ENCODE peak calls at places on chromosome 4, in six cellular contexts. Y is naive thymus-derived CD8-positive, alpha-beta T cell; I is gastrocnemius medialis; C is right cardiac atrium; Q is activated CD4-positive, CD25-positive, alpha-beta regulatory T cell treated with anti-CD3 and anti-CD28 coated beads, Interleukin-2, amount 50 U/mL, for 24 hours; L is DND-41. A is an unnamed sample.

GRCh38 chr4:181548873-181549541 is 694.2 kb upstream of the TENM3 start:
- ATAC-seq in Y (no peak), I (no peak), C (no peak), Q (no peak), L (no peak), A (no peak)

GRCh38 chr4:185221491-185221890 is 12.1 kb downstream of the SNX25 start:
- ATAC-seq in Y (no peak), I (no peak), C (no peak), Q (no peak), L (no peak), A (no peak)

GRCh38 chr4:185261971-185262370 is 52.6 kb downstream of the SNX25 start:
- ATAC-seq in Y (no peak), I (no peak), C (no peak), Q (no peak), L (no peak), A (no peak)

GRCh38 chr4:148986951-148987350 is 544.7 kb upstream of the NR3C2 start:
- ATAC-seq in Y (no peak), I (no peak), C (no peak), Q (no peak), L (no peak), A (no peak)

GRCh38 chr4:167359711-167360110 is 125.4 kb upstream of the SPOCK3 start:
- ATAC-seq in Y (no peak), I (no peak), C (no peak), Q (no peak), L (no peak), A (no peak)

GRCh38 chr4:147963839-147964238 is 232.0 kb downstream of the ARHGAP10 start:
- ATAC-seq in Y (no peak), I (no peak), C (no peak), Q (no peak), L (no peak), A (no peak)

GRCh38 chr4:85170241-85170640 is 203.8 kb upstream of the WDFY3 start:
- ATAC-seq in Y (no peak), I (no peak), C (no peak), Q (no peak), L (no peak), A (no peak)

GRCh38 chr4:8330821-8331566 is 61.4 kb downstream of the HTRA3 start:
- ATAC-seq in Y (no peak), I (peak; percentile 88), C (peak; percentile 92), Q (no peak), L (no peak), A (no peak)

GRCh38 chr4:42320822-42321388 is 76.4 kb upstream of the SHISA3 start:
- ATAC-seq in Y (no peak), I (no peak), C (no peak), Q (no peak), L (no peak), A (no peak)

A was measured in activated T-helper 17 cell treated with anti-CD3 and anti-CD28 coated beads, Interleukin-2, amount 50 U/mL, for 72 hours.